ENCODE peak calls at places on chromosomes 4 and X, in eight cellular contexts. M, Y, C, Q, H, I, T and R are unnamed samples.

GRCh38 chr4:53913098-53913497 is 151.3 kb downstream of the CHIC2 start:
- DNase-seq in Y (no peak), M (no peak), T (no peak), C (no peak), H (no peak), I (no peak), Q (no peak), R (no peak)

GRCh38 chrX:2451456-2452316 is 49.1 kb downstream of the DHRSX start:
- DNase-seq in Y (no peak), Q (peak; percentile 52), C (no peak), I (no peak), T (no peak), M (peak; percentile 12), H (no peak), R (no peak)

GRCh38 chrX:104987063-104987462 is 233.4 kb downstream of the TEX13A start:
- DNase-seq in H (no peak), T (no peak), Q (no peak), Y (no peak), I (no peak), C (no peak), M (no peak), R (peak; percentile 13)

GRCh38 chr4:113684534-113685091 is 76.9 kb downstream of the CAMK2D start:
- DNase-seq in M (no peak), T (no peak), I (no peak), C (peak; percentile 34), Y (no peak), H (peak; percentile 81), Q (peak; percentile 56), R (no peak)

GRCh38 chr4:13944095-13944501 is 316.6 kb upstream of the BOD1L1 start:
- DNase-seq in H (no peak), I (no peak), Y (no peak), C (no peak), M (no peak), T (no peak), Q (no peak), R (no peak)

GRCh38 chr4:112284166-112284565 is 1.5 kb downstream of the TIFA start:
- DNase-seq in Q (peak; percentile 21), T (no peak), C (peak; percentile 41), H (no peak), Y (no peak), I (no peak), M (no peak), R (no peak)

GRCh38 chr4:27129871-27130277 is 269.2 kb downstream of the STIM2 start:
- DNase-seq in M (no peak), I (no peak), H (no peak), T (no peak), Q (no peak), Y (no peak), C (no peak), R (no peak)

GRCh38 chrX:109797311-109797975 is 64.4 kb upstream of the ACSL4 start:
- DNase-seq in T (no peak), Q (peak; percentile 47), Y (no peak), I (no peak), H (no peak), C (no peak), M (no peak), R (no peak)

GRCh38 chr4:4390521-4391240 is 3.8 kb downstream of the NSG1 start:
- DNase-seq in T (no peak), H (no peak), Q (no peak), Y (no peak), I (no peak), C (no peak), M (no peak), R (no peak)

GRCh38 chrX:497201-497710 is 110.5 kb upstream of the PPP2R3B start:
- DNase-seq in T (no peak), C (no peak), Q (no peak), I (no peak), H (no peak), Y (no peak), M (no peak), R (no peak)

GRCh38 chr4:30717208-30718020 is 2.8 kb upstream of the PCDH7 start:
- DNase-seq in I (no peak), Y (no peak), H (peak; percentile 69), M (no peak), T (peak; percentile 72), C (no peak), Q (peak; percentile 72), R (no peak)

GRCh38 chrX:69919749-69920148 is 130.0 kb downstream of the AWAT2 start:
- DNase-seq in Y (no peak), H (no peak), M (no peak), C (no peak), I (no peak), Q (no peak), T (no peak), R (no peak)

GRCh38 chr4:10031663-10032590 is 10.6 kb upstream of the SLC2A9 start:
- DNase-seq in T (no peak), Y (no peak), C (no peak), Q (no peak), M (no peak), I (no peak), H (no peak), R (no peak)

GRCh38 chrX:25721564-25721963 is 416.6 kb upstream of the MAGEB18 start:
- DNase-seq in Q (peak; percentile 18), M (no peak), H (peak; percentile 11), T (no peak), I (no peak), Y (no peak), C (peak; percentile 0), R (no peak)

GRCh38 chrX:56319165-56319564 is 87.0 kb downstream of the KLF8 start:
- DNase-seq in M (no peak), I (no peak), H (no peak), Q (no peak), Y (no peak), C (no peak), T (no peak), R (no peak)

GRCh38 chrX:24332868-24333267 is 19.0 kb upstream of the SUPT20HL2 start:
- DNase-seq in M (no peak), I (no peak), C (no peak), Y (no peak), T (no peak), H (no peak), Q (peak; percentile 61), R (no peak)

DNA sequence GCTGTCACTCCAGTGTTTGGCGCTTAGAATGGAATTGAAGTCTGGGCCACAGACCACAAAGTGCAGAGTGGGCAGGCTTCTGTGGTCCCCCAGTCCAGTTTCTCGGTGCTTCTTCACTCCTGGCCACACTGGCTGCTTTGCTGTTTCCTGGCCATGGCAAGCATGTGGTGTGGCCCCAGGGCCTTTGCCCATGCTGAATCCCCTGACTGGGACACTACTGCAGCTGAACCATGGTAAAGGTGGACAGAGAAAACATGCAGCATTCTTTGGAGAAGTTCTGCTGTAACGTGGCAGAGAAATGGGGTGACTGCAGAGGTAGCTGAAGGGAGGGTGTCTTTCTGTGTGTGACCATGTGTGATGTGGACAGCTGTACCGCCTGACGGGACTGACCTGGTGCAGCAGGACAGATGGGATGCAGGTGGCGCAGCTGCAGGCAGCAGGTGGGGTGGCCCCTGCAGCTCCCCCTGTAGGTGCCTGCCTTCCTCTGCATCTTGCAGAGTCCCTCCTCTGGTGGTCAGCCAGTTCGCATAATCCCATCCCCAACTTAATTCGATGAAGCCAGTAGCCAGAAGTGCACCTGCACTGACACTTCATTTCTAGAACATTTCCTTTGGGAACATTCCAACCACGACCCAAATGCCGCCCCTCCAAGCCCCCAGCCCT is 13.2 kb upstream of the S100P start:
- DNase-seq in I (no peak), Q (no peak), Y (no peak), T (no peak), M (no peak), C (no peak), H (no peak), R (no peak)
- TF ChIP-seq CTCF in I (no peak), Q (no peak), Y (no peak), T (no peak), M (peak; percentile 10), C (no peak), H (no peak), R (peak; percentile 40)

DNA sequence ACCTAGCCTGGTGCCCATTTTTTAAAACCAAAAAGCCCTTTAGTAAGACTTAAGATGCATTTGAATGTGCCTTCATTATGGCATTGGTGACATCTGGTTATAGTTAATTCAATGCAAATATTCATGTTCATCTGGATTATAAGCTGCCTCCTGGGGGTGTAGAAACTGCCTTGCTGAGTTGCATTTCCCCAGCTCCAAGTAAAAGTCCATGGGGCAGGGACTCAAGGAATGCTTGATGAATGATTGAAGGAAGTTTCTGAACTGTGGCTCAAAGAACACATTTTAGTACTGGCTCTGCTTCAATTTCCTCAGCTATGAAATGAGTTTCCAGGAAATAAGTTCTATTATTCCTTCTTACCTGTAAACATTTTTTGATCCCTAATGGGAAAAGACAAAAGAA is 18.5 kb upstream of the RBM47 start:
- DNase-seq in I (no peak), H (no peak), M (no peak), C (no peak), T (no peak), Q (no peak), Y (no peak), R (no peak)
- H3K4me3 ChIP-seq in I (no peak overlapping the region), H (no peak overlapping the region), M (no peak overlapping the region), C (no peak overlapping the region), T (no peak overlapping the region), Q (no peak overlapping the region), Y (no peak overlapping the region), R (no peak overlapping the region)

DNA sequence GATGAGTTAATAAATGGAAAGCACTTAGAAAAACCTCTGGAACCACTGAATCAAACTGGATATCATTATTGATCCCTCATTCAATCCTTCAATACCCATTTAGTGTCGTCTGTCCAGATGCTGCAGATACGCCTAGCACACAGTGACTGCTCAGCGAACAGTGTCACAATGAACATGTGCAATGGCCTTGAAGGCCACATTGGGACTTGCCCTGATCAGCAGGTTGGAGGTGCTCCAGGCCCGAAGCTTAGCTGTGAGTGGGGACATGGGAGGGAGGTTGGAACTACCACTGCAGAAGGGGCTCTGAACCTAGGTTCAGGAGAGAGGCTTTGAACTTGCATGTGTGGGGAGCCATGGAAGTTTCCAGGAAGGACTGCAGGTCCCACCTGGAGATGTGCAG is 17.2 kb downstream of the GPKOW start:
- DNase-seq in I (no peak), Q (no peak), M (no peak), T (no peak), C (no peak), H (no peak), Y (no peak), R (no peak)
- TF ChIP-seq CTCF in I (no peak), Q (no peak), M (no peak), T (no peak), C (no peak), H (no peak), Y (no peak), R (no peak)

GRCh38 chrX:115233497-115234219 is at the start of gene LRCH2:
- DNase-seq in M (no peak), C (no peak), Q (peak; percentile 47), Y (no peak), I (no peak), T (peak; percentile 33), H (peak; percentile 76), R (no peak)

GRCh38 chrX:115229337-115229991 is 4.4 kb downstream of the LRCH2 start:
- DNase-seq in Q (no peak), I (no peak), M (no peak), T (no peak), C (no peak), H (peak; percentile 38), Y (no peak), R (no peak)

GRCh38 chrX:115232933-115233496 is 881 bp downstream of the LRCH2 start:
- DNase-seq in H (no peak), T (no peak), M (no peak), Q (peak; percentile 16), I (no peak), Y (no peak), C (no peak), R (no peak)

DNA sequence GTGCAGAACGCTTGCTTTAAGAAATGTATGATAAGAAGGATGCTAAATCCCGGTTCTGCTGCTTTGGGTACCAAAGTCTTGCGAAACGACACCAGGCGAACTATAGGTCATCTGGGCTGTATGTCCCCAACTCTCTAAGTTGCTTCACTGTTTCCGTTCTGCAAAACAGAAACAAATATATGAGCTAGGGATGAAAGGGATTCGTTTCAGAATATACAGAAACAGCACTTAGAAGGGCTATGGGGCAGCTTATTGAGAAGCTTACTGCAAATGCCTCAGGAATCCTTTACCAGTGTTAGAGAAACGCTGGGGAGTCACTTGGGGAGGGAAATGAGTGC is 293 bp upstream of the LRCH2 start:
- DNase-seq in M (no peak), Y (no peak), H (no peak), Q (no peak), C (no peak), T (no peak), I (no peak), R (no peak)
- H3K4me3 ChIP-seq in M (peak overlapping the region; percentile 67), Y (no peak overlapping the region), H (peak overlapping the region; percentile 18), Q (peak overlapping the region; percentile 74), C (no peak overlapping the region), T (peak overlapping the region; percentile 63), I (no peak overlapping the region), R (peak overlapping the region; percentile 74)